ENCODE peak calls at places on chromosomes 11 and 22, in five cellular contexts. One of them, this sample, is unnamed. For H3K4me1, the result is how much of the 10 kb centered on the place peaks cover.

GRCh38 chr11:132685174-132685611 is 847.1 kb downstream of the OPCML start:
- DNase-seq in IMR-90: peak
- DNase-seq in right cardiac atrium: no peak
- DNase-seq in effector memory CD4-positive, alpha-beta T cell: no peak
- DNase-seq in K562: no peak
- DNase-seq in this sample: no peak

GRCh38 chr11:66280428-66280827 is 2.5 kb downstream of the CNIH2 start:
- DNase-seq in IMR-90: no peak
- DNase-seq in right cardiac atrium: no peak
- DNase-seq in effector memory CD4-positive, alpha-beta T cell: no peak
- DNase-seq in K562: no peak
- DNase-seq in this sample: no peak

GRCh38 chr11:33773399-33774355 is 643 bp downstream of the FBXO3 start:
- DNase-seq in IMR-90: peak
- DNase-seq in right cardiac atrium: no peak
- DNase-seq in effector memory CD4-positive, alpha-beta T cell: peak
- DNase-seq in K562: peak
- DNase-seq in this sample: peak

GRCh38 chr22:20448630-20449029 is 11.0 kb upstream of the SCARF2 start:
- DNase-seq in IMR-90: no peak
- DNase-seq in right cardiac atrium: no peak
- DNase-seq in effector memory CD4-positive, alpha-beta T cell: no peak
- DNase-seq in K562: no peak
- DNase-seq in this sample: no peak

GRCh38 chr22:38953577-38954413 is 3.6 kb upstream of the APOBEC3A start:
- DNase-seq in IMR-90: no peak
- DNase-seq in right cardiac atrium: no peak
- DNase-seq in effector memory CD4-positive, alpha-beta T cell: peak
- DNase-seq in K562: no peak
- DNase-seq in this sample: peak

GRCh38 chr11:40129276-40129675 is 1330.2 kb downstream of the LRRC4C start:
- DNase-seq in IMR-90: no peak
- DNase-seq in right cardiac atrium: no peak
- DNase-seq in effector memory CD4-positive, alpha-beta T cell: no peak
- DNase-seq in K562: no peak
- DNase-seq in this sample: no peak

GRCh38 chr22:25747245-25747944 is 5.4 kb downstream of the MYO18B start:
- DNase-seq in IMR-90: peak
- DNase-seq in right cardiac atrium: peak
- DNase-seq in effector memory CD4-positive, alpha-beta T cell: no peak
- DNase-seq in K562: peak
- DNase-seq in this sample: no peak

GRCh38 chr11:57342702-57343101 is 4.5 kb downstream of the P2RX3 start:
- DNase-seq in IMR-90: no peak
- DNase-seq in right cardiac atrium: no peak
- DNase-seq in effector memory CD4-positive, alpha-beta T cell: no peak
- DNase-seq in K562: no peak
- DNase-seq in this sample: no peak

GRCh38 chr11:68498313-68498712 is 37.8 kb downstream of the PPP6R3 start:
- DNase-seq in IMR-90: no peak
- DNase-seq in right cardiac atrium: no peak
- DNase-seq in effector memory CD4-positive, alpha-beta T cell: no peak
- DNase-seq in K562: no peak
- DNase-seq in this sample: no peak

GRCh38 chr11:73838443-73839122 is 38.1 kb downstream of the COA4 start:
- DNase-seq in IMR-90: peak
- DNase-seq in right cardiac atrium: no peak
- DNase-seq in effector memory CD4-positive, alpha-beta T cell: no peak
- DNase-seq in K562: no peak
- DNase-seq in this sample: no peak

GRCh38 chr22:45638197-45638596 is 33.4 kb upstream of the ATXN10 start:
- DNase-seq in IMR-90: no peak
- DNase-seq in right cardiac atrium: no peak
- DNase-seq in effector memory CD4-positive, alpha-beta T cell: no peak
- DNase-seq in K562: no peak
- DNase-seq in this sample: no peak

GRCh38 chr11:19316434-19316833 is 75.7 kb upstream of the E2F8 start:
- DNase-seq in IMR-90: no peak
- DNase-seq in right cardiac atrium: peak
- DNase-seq in effector memory CD4-positive, alpha-beta T cell: no peak
- DNase-seq in K562: no peak
- DNase-seq in this sample: no peak

GRCh38 chr11:83540112-83540675 is 254.0 kb upstream of the CCDC90B start:
- DNase-seq in IMR-90: peak
- DNase-seq in right cardiac atrium: no peak
- DNase-seq in effector memory CD4-positive, alpha-beta T cell: no peak
- DNase-seq in K562: no peak
- DNase-seq in this sample: no peak

GRCh38 chr11:108967571-108967970 is 302.7 kb downstream of the DDX10 start:
- DNase-seq in IMR-90: no peak
- DNase-seq in right cardiac atrium: peak
- DNase-seq in effector memory CD4-positive, alpha-beta T cell: no peak
- DNase-seq in K562: no peak
- DNase-seq in this sample: no peak

GRCh38 chr11:36254739-36255138 is 34.5 kb downstream of the COMMD9 start:
- DNase-seq in IMR-90: peak
- DNase-seq in right cardiac atrium: no peak
- DNase-seq in effector memory CD4-positive, alpha-beta T cell: no peak
- DNase-seq in K562: no peak
- DNase-seq in this sample: no peak

GRCh38 chr11:44561275-44561781 is 4.1 kb upstream of the CD82 start:
- DNase-seq in IMR-90: peak
- DNase-seq in right cardiac atrium: no peak
- DNase-seq in effector memory CD4-positive, alpha-beta T cell: no peak
- DNase-seq in K562: no peak
- DNase-seq in this sample: no peak

GRCh38 chr11:45275823-45276222 is 10.3 kb downstream of the SYT13 start:
- DNase-seq in IMR-90: no peak
- DNase-seq in right cardiac atrium: no peak
- DNase-seq in effector memory CD4-positive, alpha-beta T cell: no peak
- DNase-seq in K562: no peak
- DNase-seq in this sample: no peak

GRCh38 chr11:69186316-69187266 is 30.9 kb downstream of the SMIM38 start:
- DNase-seq in IMR-90: no peak
- DNase-seq in right cardiac atrium: no peak
- DNase-seq in effector memory CD4-positive, alpha-beta T cell: no peak
- DNase-seq in K562: no peak
- DNase-seq in this sample: no peak

GRCh38 chr11:85806876-85807275 is 4.1 kb downstream of the SYTL2 start:
- DNase-seq in IMR-90: no peak
- DNase-seq in right cardiac atrium: no peak
- DNase-seq in effector memory CD4-positive, alpha-beta T cell: no peak
- DNase-seq in K562: no peak
- DNase-seq in this sample: no peak

GRCh38 chr11:58433638-58434203 is 5.8 kb upstream of the OR5B2 start:
- DNase-seq in IMR-90: no peak
- DNase-seq in right cardiac atrium: no peak
- DNase-seq in effector memory CD4-positive, alpha-beta T cell: no peak
- DNase-seq in K562: no peak
- DNase-seq in this sample: no peak

GRCh38 chr22:46801826-46802607 is 39.6 kb downstream of the TBC1D22A start:
- DNase-seq in IMR-90: no peak
- DNase-seq in right cardiac atrium: no peak
- DNase-seq in effector memory CD4-positive, alpha-beta T cell: no peak
- DNase-seq in K562: no peak
- DNase-seq in this sample: no peak

GRCh38 chr11:79264284-79264683 is 176.5 kb downstream of the TENM4 start:
- DNase-seq in IMR-90: no peak
- DNase-seq in right cardiac atrium: no peak
- DNase-seq in effector memory CD4-positive, alpha-beta T cell: no peak
- DNase-seq in K562: no peak
- DNase-seq in this sample: no peak

GRCh38 chr11:115439385-115439784 is 64.8 kb downstream of the CADM1 start:
- DNase-seq in IMR-90: peak
- DNase-seq in right cardiac atrium: no peak
- DNase-seq in effector memory CD4-positive, alpha-beta T cell: no peak
- DNase-seq in K562: no peak
- DNase-seq in this sample: no peak

GRCh38 chr11:504994-505344 is 2.1 kb downstream of the RNH1 start:
- DNase-seq in IMR-90: no peak
- DNase-seq in right cardiac atrium: no peak
- DNase-seq in effector memory CD4-positive, alpha-beta T cell: no peak
- DNase-seq in K562: no peak
- DNase-seq in this sample: no peak
- H3K4me3 ChIP-seq in IMR-90: peak
- H3K4me3 ChIP-seq in right cardiac atrium: peak
- H3K4me3 ChIP-seq in effector memory CD4-positive, alpha-beta T cell: no peak
- H3K4me3 ChIP-seq in K562: peak
- H3K4me3 ChIP-seq in this sample: peak

GRCh38 chr11:67420147-67420645 is 4.7 kb downstream of the CARNS1 start:
- DNase-seq in IMR-90: no peak
- DNase-seq in right cardiac atrium: no peak
- DNase-seq in effector memory CD4-positive, alpha-beta T cell: no peak
- DNase-seq in K562: no peak
- DNase-seq in this sample: no peak
- H3K4me1 ChIP-seq in IMR-90: under half
- H3K4me1 ChIP-seq in right cardiac atrium: under half
- H3K4me1 ChIP-seq in effector memory CD4-positive, alpha-beta T cell: half or more
- H3K4me1 ChIP-seq in K562: half or more
- H3K4me1 ChIP-seq in this sample: half or more

GRCh38 chr11:110059706-110060430 is 33.3 kb upstream of the ZC3H12C start:
- DNase-seq in IMR-90: peak
- DNase-seq in right cardiac atrium: no peak
- DNase-seq in effector memory CD4-positive, alpha-beta T cell: no peak
- DNase-seq in K562: no peak
- DNase-seq in this sample: no peak
- H3K27ac ChIP-seq in IMR-90: peak
- H3K27ac ChIP-seq in right cardiac atrium: no peak
- H3K27ac ChIP-seq in effector memory CD4-positive, alpha-beta T cell: no peak
- H3K27ac ChIP-seq in K562: no peak
- H3K27ac ChIP-seq in this sample: no peak

GRCh38 chr11:75813622-75814039 is 1.4 kb upstream of the UVRAG start:
- DNase-seq in IMR-90: peak
- DNase-seq in right cardiac atrium: no peak
- DNase-seq in effector memory CD4-positive, alpha-beta T cell: no peak
- DNase-seq in K562: no peak
- DNase-seq in this sample: no peak
- H3K4me3 ChIP-seq in IMR-90: no peak
- H3K4me3 ChIP-seq in right cardiac atrium: no peak
- H3K4me3 ChIP-seq in effector memory CD4-positive, alpha-beta T cell: no peak
- H3K4me3 ChIP-seq in K562: no peak
- H3K4me3 ChIP-seq in this sample: no peak

DNA sequence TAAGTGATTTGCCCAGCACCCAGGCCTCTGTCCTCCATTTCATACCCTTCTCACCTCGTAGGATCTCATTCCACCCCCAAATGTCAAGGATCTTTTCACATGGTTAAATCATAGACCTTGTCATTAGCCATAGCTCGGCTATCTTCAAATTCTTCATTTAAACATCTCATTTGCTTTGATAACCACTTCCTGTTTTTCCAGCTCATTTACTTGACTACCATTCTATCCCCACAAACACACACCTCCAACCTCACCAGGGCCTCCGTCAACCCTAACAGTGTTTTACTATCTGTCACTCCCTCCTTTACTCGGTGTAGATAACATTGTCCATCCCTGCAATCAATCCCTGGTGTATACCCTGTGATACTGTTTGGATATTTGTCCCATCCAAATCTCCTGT is 36.8 kb upstream of the LARGE1 start:
- DNase-seq in IMR-90: no peak
- DNase-seq in right cardiac atrium: no peak
- DNase-seq in effector memory CD4-positive, alpha-beta T cell: no peak
- DNase-seq in K562: no peak
- DNase-seq in this sample: no peak
- H3K4me1 ChIP-seq in IMR-90: under half
- H3K4me1 ChIP-seq in right cardiac atrium: under half
- H3K4me1 ChIP-seq in effector memory CD4-positive, alpha-beta T cell: under half
- H3K4me1 ChIP-seq in K562: under half
- H3K4me1 ChIP-seq in this sample: under half

DNA sequence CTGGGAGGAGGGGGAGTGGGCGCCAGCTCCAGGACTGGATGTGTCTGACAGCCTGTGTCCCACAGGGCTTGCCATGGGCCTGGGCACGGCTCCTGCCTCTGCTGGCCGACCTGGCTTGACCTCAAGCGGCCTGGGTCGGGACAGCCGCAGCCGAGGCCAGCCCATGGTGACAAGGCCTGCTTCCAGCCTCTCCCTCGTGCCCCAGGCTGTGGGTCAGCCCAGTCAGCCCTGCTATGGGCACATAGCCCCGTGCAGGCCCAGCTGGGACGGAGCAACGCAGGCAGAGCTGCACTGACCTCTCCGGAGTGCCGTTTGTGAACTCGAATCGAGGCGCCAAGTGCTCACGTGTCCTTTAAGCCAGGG is 17.9 kb downstream of the OSBPL5 start:
- DNase-seq in IMR-90: no peak
- DNase-seq in right cardiac atrium: peak
- DNase-seq in effector memory CD4-positive, alpha-beta T cell: no peak
- DNase-seq in K562: no peak
- DNase-seq in this sample: no peak
- H3K27ac ChIP-seq in IMR-90: peak
- H3K27ac ChIP-seq in right cardiac atrium: peak
- H3K27ac ChIP-seq in effector memory CD4-positive, alpha-beta T cell: no peak
- H3K27ac ChIP-seq in K562: no peak
- H3K27ac ChIP-seq in this sample: no peak

GRCh38 chr11:64231536-64231935 is 1.2 kb downstream of the DNAJC4 start:
- DNase-seq in IMR-90: no peak
- DNase-seq in right cardiac atrium: no peak
- DNase-seq in effector memory CD4-positive, alpha-beta T cell: no peak
- DNase-seq in K562: peak
- DNase-seq in this sample: no peak
- H3K4me3 ChIP-seq in IMR-90: no peak
- H3K4me3 ChIP-seq in right cardiac atrium: no peak
- H3K4me3 ChIP-seq in effector memory CD4-positive, alpha-beta T cell: no peak
- H3K4me3 ChIP-seq in K562: no peak
- H3K4me3 ChIP-seq in this sample: no peak

DNA sequence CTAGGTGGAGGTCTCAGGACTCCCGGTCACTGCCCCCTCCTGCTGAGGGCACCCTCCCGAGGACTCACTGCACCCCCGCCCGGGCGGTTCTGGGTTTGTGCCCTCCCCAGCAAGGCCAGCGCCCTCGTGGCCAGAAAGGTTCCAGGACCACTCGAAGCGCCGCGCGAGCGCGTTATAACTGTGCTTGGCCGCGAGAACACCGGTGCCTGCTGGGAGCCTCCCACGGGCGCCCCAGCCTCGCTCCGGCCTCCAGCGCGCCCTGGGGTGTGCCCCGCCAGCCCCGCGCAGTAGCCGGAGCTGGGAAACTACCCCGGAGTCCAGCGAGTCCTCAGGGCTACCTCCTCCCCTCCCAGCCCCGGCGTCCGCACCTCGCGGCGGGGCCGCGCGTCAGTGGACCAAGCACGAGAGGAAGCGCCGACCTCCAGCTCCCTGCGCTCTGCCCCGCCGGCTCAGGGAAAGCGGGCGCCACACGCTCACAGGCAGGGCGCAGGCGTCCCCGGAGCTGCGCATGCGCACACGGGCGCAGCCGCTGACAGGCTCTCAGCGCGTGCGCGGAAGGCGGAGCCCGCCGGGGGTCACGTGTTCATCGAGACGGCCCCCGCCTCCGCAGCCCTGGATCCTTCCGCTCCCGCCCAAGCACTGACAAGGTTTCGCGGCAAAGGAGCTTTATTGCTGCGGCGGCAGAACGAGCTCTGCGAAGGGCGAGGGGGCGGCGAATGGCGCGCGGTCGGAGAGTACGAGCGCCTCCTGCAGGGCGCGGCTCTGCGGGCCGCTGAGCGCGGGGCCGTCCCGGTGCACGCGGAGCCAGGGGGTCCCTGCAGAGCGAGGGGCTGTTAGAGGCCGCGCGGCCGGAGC is at the start of gene SCO2:
- DNase-seq in IMR-90: peak
- DNase-seq in right cardiac atrium: peak
- DNase-seq in effector memory CD4-positive, alpha-beta T cell: peak
- DNase-seq in K562: peak
- DNase-seq in this sample: peak
- H3K4me1 ChIP-seq in IMR-90: under half
- H3K4me1 ChIP-seq in right cardiac atrium: under half
- H3K4me1 ChIP-seq in effector memory CD4-positive, alpha-beta T cell: under half
- H3K4me1 ChIP-seq in K562: half or more
- H3K4me1 ChIP-seq in this sample: under half

This sample was measured in CD4-positive, CD25-positive, alpha-beta regulatory T cell.